ENCODE peak calls at places on chromosomes 6 and 20, in six cellular contexts. One of them, this sample, is unnamed.
A peak's percentile ranks its signal among the peaks of the same experiment; 100 is the strongest.

GRCh38 chr6:133774356-133774755 is 114.6 kb upstream of the TCF21 start:
- DNase-seq in HFF-Myc: no peak
- DNase-seq in glutamatergic neuron: no peak
- DNase-seq in activated T-cell treated with anti-CD3 and anti-CD28 coated beads, Interleukin-2, amount 50 U/mL, for 48 hours: no peak
- DNase-seq in esophagus squamous epithelium: no peak
- DNase-seq in AG04450: no peak
- DNase-seq in this sample: no peak

GRCh38 chr6:82842721-82843120 is 222.9 kb downstream of the UBE3D start:
- DNase-seq in activated T-cell treated with anti-CD3 and anti-CD28 coated beads, Interleukin-2, amount 50 U/mL, for 48 hours: no peak
- DNase-seq in HFF-Myc: peak; percentile 20
- DNase-seq in esophagus squamous epithelium: no peak
- DNase-seq in AG04450: peak; percentile 23
- DNase-seq in glutamatergic neuron: no peak
- DNase-seq in this sample: no peak

GRCh38 chr6:11328613-11329247 is 96.3 kb upstream of the NEDD9 start:
- DNase-seq in HFF-Myc: no peak
- DNase-seq in AG04450: peak; percentile 36
- DNase-seq in glutamatergic neuron: no peak
- DNase-seq in activated T-cell treated with anti-CD3 and anti-CD28 coated beads, Interleukin-2, amount 50 U/mL, for 48 hours: no peak
- DNase-seq in esophagus squamous epithelium: no peak
- DNase-seq in this sample: no peak

GRCh38 chr6:127690092-127690491 is 113.1 kb downstream of the C6orf58 start:
- DNase-seq in HFF-Myc: peak; percentile 6
- DNase-seq in glutamatergic neuron: no peak
- DNase-seq in activated T-cell treated with anti-CD3 and anti-CD28 coated beads, Interleukin-2, amount 50 U/mL, for 48 hours: no peak
- DNase-seq in AG04450: peak; percentile 1
- DNase-seq in esophagus squamous epithelium: no peak
- DNase-seq in this sample: no peak

GRCh38 chr20:31740208-31740607 is 1.1 kb downstream of the TPX2 start:
- DNase-seq in HFF-Myc: no peak
- DNase-seq in AG04450: no peak
- DNase-seq in activated T-cell treated with anti-CD3 and anti-CD28 coated beads, Interleukin-2, amount 50 U/mL, for 48 hours: peak; percentile 26
- DNase-seq in glutamatergic neuron: no peak
- DNase-seq in esophagus squamous epithelium: no peak
- DNase-seq in this sample: no peak

GRCh38 chr20:23425129-23425528 is 3.8 kb upstream of the NAPB start:
- DNase-seq in AG04450: no peak
- DNase-seq in esophagus squamous epithelium: no peak
- DNase-seq in activated T-cell treated with anti-CD3 and anti-CD28 coated beads, Interleukin-2, amount 50 U/mL, for 48 hours: no peak
- DNase-seq in HFF-Myc: no peak
- DNase-seq in glutamatergic neuron: no peak
- DNase-seq in this sample: no peak

GRCh38 chr6:90131091-90131490 is 165.6 kb downstream of the BACH2 start:
- DNase-seq in HFF-Myc: no peak
- DNase-seq in esophagus squamous epithelium: no peak
- DNase-seq in AG04450: no peak
- DNase-seq in glutamatergic neuron: no peak
- DNase-seq in activated T-cell treated with anti-CD3 and anti-CD28 coated beads, Interleukin-2, amount 50 U/mL, for 48 hours: no peak
- DNase-seq in this sample: no peak

GRCh38 chr20:18879262-18879661 is 65.7 kb downstream of the SCP2D1 start:
- DNase-seq in glutamatergic neuron: no peak
- DNase-seq in activated T-cell treated with anti-CD3 and anti-CD28 coated beads, Interleukin-2, amount 50 U/mL, for 48 hours: no peak
- DNase-seq in AG04450: no peak
- DNase-seq in esophagus squamous epithelium: no peak
- DNase-seq in HFF-Myc: no peak
- DNase-seq in this sample: no peak

GRCh38 chr6:7723041-7723447 is 2.9 kb upstream of the BMP6 start:
- DNase-seq in AG04450: peak; percentile 65
- DNase-seq in esophagus squamous epithelium: no peak
- DNase-seq in activated T-cell treated with anti-CD3 and anti-CD28 coated beads, Interleukin-2, amount 50 U/mL, for 48 hours: peak; percentile 82
- DNase-seq in HFF-Myc: peak; percentile 67
- DNase-seq in glutamatergic neuron: peak; percentile 79
- DNase-seq in this sample: no peak

GRCh38 chr6:8627085-8627861 is 191.9 kb upstream of the SLC35B3 start:
- DNase-seq in activated T-cell treated with anti-CD3 and anti-CD28 coated beads, Interleukin-2, amount 50 U/mL, for 48 hours: no peak
- DNase-seq in AG04450: no peak
- DNase-seq in esophagus squamous epithelium: no peak
- DNase-seq in HFF-Myc: no peak
- DNase-seq in glutamatergic neuron: no peak
- DNase-seq in this sample: no peak

This sample was measured in cerebellar nuclear complex.